ENCODE peak calls at places on chromosomes 7 and 10, in eight cellular contexts. O, Z, I, Q, V, Y, P and F are unnamed samples.

GRCh38 chr7:63521-64021 is 128.8 kb upstream of the FAM20C start:
- DNase-seq in O (peak; percentile 52), Z (no peak), I (no peak), Q (no peak), V (no peak), Y (no peak), P (no peak), F (no peak)

GRCh38 chr7:129793506-129794310 is 159.1 kb downstream of the UBE2H start:
- DNase-seq in O (peak; percentile 27), Z (no peak), I (no peak), Q (no peak), V (no peak), Y (no peak), P (no peak), F (no peak)

GRCh38 chr10:6333086-6333485 is 130.4 kb downstream of the PFKFB3 start:
- DNase-seq in O (no peak), Z (no peak), I (no peak), Q (no peak), V (no peak), Y (no peak), P (no peak), F (no peak)

GRCh38 chr7:16619979-16620408 is 25.6 kb downstream of the ANKMY2 start:
- DNase-seq in O (no peak), Z (peak; percentile 19), I (no peak), Q (peak; percentile 17), V (no peak), Y (no peak), P (no peak), F (no peak)

GRCh38 chr7:98091523-98091922 is 15.1 kb upstream of the LMTK2 start:
- DNase-seq in O (no peak), Z (no peak), I (no peak), Q (no peak), V (no peak), Y (no peak), P (no peak), F (no peak)

GRCh38 chr10:78572565-78572964 is 496.2 kb upstream of the ZMIZ1 start:
- DNase-seq in O (no peak), Z (no peak), I (no peak), Q (peak; percentile 51), V (no peak), Y (peak; percentile 33), P (no peak), F (no peak)

GRCh38 chr7:82726038-82726800 is 282.6 kb upstream of the CACNA2D1 start:
- DNase-seq in O (no peak), Z (peak; percentile 40), I (no peak), Q (no peak), V (no peak), Y (no peak), P (no peak), F (no peak)

GRCh38 chr7:105691029-105691691 is 109.9 kb upstream of the EFCAB10 start:
- DNase-seq in O (no peak), Z (peak; percentile 30), I (peak; percentile 34), Q (peak; percentile 51), V (peak; percentile 20), Y (peak; percentile 52), P (peak; percentile 25), F (no peak)

GRCh38 chr10:98242823-98243222 is 25.2 kb downstream of the LOXL4 start:
- DNase-seq in O (no peak), Z (peak; percentile 51), I (no peak), Q (peak; percentile 49), V (no peak), Y (peak; percentile 64), P (no peak), F (no peak)

GRCh38 chr7:27032843-27033242 is 63.0 kb downstream of the HOXA1 start:
- DNase-seq in O (no peak), Z (peak; percentile 47), I (no peak), Q (peak; percentile 58), V (no peak), Y (peak; percentile 1), P (no peak), F (no peak)

GRCh38 chr7:127758105-127758504 is 106.1 kb downstream of the SND1 start:
- DNase-seq in O (no peak), Z (peak; percentile 38), I (no peak), Q (peak; percentile 22), V (no peak), Y (no peak), P (no peak), F (no peak)

GRCh38 chr7:22251284-22251683 is 105.7 kb downstream of the RAPGEF5 start:
- DNase-seq in O (no peak), Z (no peak), I (no peak), Q (no peak), V (no peak), Y (no peak), P (no peak), F (no peak)

GRCh38 chr10:34231441-34232180 is 583.5 kb downstream of the PARD3 start:
- DNase-seq in O (no peak), Z (no peak), I (no peak), Q (no peak), V (no peak), Y (peak; percentile 14), P (no peak), F (no peak)

GRCh38 chr10:111249925-111250324 is 173.1 kb downstream of the ADRA2A start:
- DNase-seq in O (no peak), Z (no peak), I (no peak), Q (no peak), V (no peak), Y (no peak), P (no peak), F (no peak)

GRCh38 chr7:5452937-5453540 is 29.4 kb upstream of the TNRC18 start:
- DNase-seq in O (no peak), Z (peak; percentile 41), I (peak; percentile 42), Q (peak; percentile 87), V (no peak), Y (peak; percentile 89), P (no peak), F (peak; percentile 59)
- H3K4me3 ChIP-seq in O (no peak overlapping the region), Z (no peak overlapping the region), I (no peak overlapping the region), Q (no peak overlapping the region), V (no peak overlapping the region), Y (no peak overlapping the region), P (no peak overlapping the region), F (no peak overlapping the region)

DNA sequence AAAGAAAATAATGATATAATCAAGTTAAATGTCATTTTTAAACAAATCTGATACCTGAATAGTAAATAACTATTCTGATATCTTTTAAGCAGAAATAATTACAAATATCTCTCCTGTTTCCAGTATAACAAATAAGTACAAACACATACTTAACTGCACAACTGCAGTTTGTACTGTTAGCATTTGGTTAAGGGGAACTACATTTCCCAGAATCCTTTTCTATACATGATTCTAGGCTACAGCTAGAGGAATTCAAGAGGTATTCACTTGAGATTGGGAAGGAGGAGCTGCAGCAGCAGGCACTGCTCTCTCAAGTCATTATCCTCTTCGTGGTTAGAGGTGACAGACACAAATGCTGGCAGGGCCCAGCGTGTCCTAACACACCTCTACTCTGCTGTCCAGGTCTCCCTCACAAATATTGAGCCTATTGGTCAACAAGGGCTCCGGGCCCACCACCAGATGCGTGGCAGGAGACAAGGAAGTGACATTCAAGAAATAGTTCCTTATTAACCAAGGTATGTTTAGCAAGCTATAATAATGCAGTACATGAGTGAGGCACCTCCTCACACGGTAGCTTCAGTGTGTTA is 255.1 kb upstream of the MKLN1 start:
- DNase-seq in O (no peak), Z (peak; percentile 38), I (no peak), Q (peak; percentile 51), V (no peak), Y (peak; percentile 58), P (no peak), F (no peak)
- H3K4me3 ChIP-seq in O (peak overlapping the region; percentile 28), Z (no peak overlapping the region), I (no peak overlapping the region), Q (peak overlapping the region; percentile 15), V (no peak overlapping the region), Y (no peak overlapping the region), P (peak overlapping the region; percentile 39), F (no peak overlapping the region)

GRCh38 chr7:155204744-155205367 is 92.8 kb upstream of the INSIG1 start:
- DNase-seq in O (no peak), Z (no peak), I (no peak), Q (no peak), V (no peak), Y (no peak), P (no peak), F (no peak)

GRCh38 chr7:155203882-155204691 is 93.6 kb upstream of the INSIG1 start:
- DNase-seq in O (no peak), Z (no peak), I (no peak), Q (no peak), V (no peak), Y (no peak), P (no peak), F (no peak)

GRCh38 chr7:155207335-155208002 is 90.2 kb upstream of the INSIG1 start:
- DNase-seq in O (no peak), Z (no peak), I (no peak), Q (no peak), V (no peak), Y (no peak), P (no peak), F (no peak)

GRCh38 chr7:155206286-155207020 is 91.2 kb upstream of the INSIG1 start:
- DNase-seq in O (peak; percentile 82), Z (peak; percentile 87), I (peak; percentile 38), Q (peak; percentile 97), V (peak; percentile 33), Y (peak; percentile 90), P (peak; percentile 86), F (peak; percentile 92)

GRCh38 chr7:155205368-155206285 is 92.1 kb upstream of the INSIG1 start:
- DNase-seq in O (peak; percentile 86), Z (peak; percentile 98), I (peak; percentile 87), Q (peak; percentile 99), V (peak; percentile 79), Y (peak; percentile 91), P (peak; percentile 87), F (peak; percentile 98)
- H3K4me3 ChIP-seq in O (peak overlapping the region; percentile 3), Z (peak overlapping the region; percentile 20), I (peak overlapping the region; percentile 46), Q (peak overlapping the region; percentile 41), V (peak overlapping the region; percentile 70), Y (peak overlapping the region; percentile 22), P (peak overlapping the region; percentile 58), F (peak overlapping the region; percentile 36)

DNA sequence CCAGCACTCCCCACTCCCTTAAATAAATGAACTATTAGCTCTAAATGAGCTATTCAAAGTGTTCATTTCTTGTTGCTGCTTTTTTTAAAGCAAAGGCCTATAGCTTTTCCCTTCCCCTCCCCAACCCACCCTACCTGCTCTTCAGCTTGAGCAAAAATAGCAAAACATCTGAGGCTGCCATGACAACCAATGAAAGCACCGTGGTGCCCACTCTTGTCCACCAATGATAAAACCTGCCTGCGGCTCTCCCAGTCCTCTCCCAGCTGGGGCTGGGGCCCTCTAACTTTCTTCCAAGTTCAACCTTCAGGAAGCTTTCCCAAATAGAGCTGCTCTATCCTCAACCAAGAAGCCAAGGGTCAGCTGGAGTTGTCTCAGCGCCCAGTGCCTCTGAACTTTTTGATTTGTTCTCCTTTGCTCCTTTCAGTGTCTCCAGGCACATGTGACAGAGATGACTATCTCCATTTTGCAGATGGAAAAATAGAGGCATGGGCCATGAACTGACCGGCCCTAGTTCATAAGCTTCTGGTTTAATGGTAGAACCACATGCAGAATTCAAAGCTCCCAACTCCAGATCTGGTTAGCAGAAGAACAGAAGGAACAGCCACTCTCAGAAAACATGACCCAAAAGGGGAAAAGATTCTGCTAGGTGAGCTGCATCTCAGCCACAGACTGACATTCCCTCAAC is 47.7 kb downstream of the PIK3AP1 start:
- DNase-seq in O (no peak), Z (no peak), I (no peak), Q (no peak), V (no peak), Y (no peak), P (no peak), F (no peak)
- H3K4me3 ChIP-seq in O (no peak overlapping the region), Z (no peak overlapping the region), I (no peak overlapping the region), Q (no peak overlapping the region), V (no peak overlapping the region), Y (no peak overlapping the region), P (no peak overlapping the region), F (no peak overlapping the region)